ENCODE peak calls at places on chromosomes 1 and 21, in six cellular contexts. Z, D, B, J, W and R are unnamed samples.

GRCh38 chr1:201119206-201119814 is 7.1 kb upstream of the CACNA1S start:
- DNase-seq in Z (no peak), D (peak), B (no peak), J (peak), W (peak), R (no peak)

GRCh38 chr1:151710187-151710586 is 6.4 kb downstream of the CELF3 start:
- DNase-seq in Z (no peak), D (peak), B (no peak), J (peak), W (no peak), R (no peak)

GRCh38 chr1:201648911-201649775 is 110.2 kb downstream of the NAV1 start:
- DNase-seq in Z (peak), D (peak), B (no peak), J (peak), W (no peak), R (no peak)

GRCh38 chr1:2631136-2632050 is 1.4 kb downstream of the MMEL1 start:
- DNase-seq in Z (no peak), D (no peak), B (no peak), J (no peak), W (no peak), R (no peak)

GRCh38 chr21:26165331-26165730 is 5.2 kb downstream of the APP start:
- DNase-seq in Z (no peak), D (no peak), B (no peak), J (no peak), W (no peak), R (no peak)

GRCh38 chr21:24225432-24225831 is 1381.8 kb downstream of the MRPL39 start:
- DNase-seq in Z (no peak), D (no peak), B (no peak), J (no peak), W (no peak), R (no peak)

GRCh38 chr1:53734650-53735211 is 4.2 kb downstream of the GLIS1 start:
- DNase-seq in Z (no peak), D (no peak), B (no peak), J (no peak), W (no peak), R (no peak)

GRCh38 chr1:10794724-10795304 is 1.6 kb downstream of the CASZ1 start:
- DNase-seq in Z (peak), D (peak), B (no peak), J (peak), W (no peak), R (no peak)

GRCh38 chr1:3174487-3175247 is 105.7 kb downstream of the PRDM16 start:
- DNase-seq in Z (peak), D (no peak), B (no peak), J (no peak), W (no peak), R (peak)

GRCh38 chr1:8135250-8135649 is 109.1 kb upstream of the ERRFI1 start:
- DNase-seq in Z (no peak), D (no peak), B (no peak), J (no peak), W (no peak), R (no peak)

GRCh38 chr1:1796466-1796865 is 18.2 kb upstream of the NADK start:
- DNase-seq in Z (no peak), D (no peak), B (no peak), J (peak), W (no peak), R (no peak)

GRCh38 chr1:14521602-14522001 is 76.9 kb upstream of the KAZN start:
- DNase-seq in Z (no peak), D (no peak), B (no peak), J (no peak), W (no peak), R (no peak)

GRCh38 chr1:109773203-109773899 is 9.6 kb upstream of the EPS8L3 start:
- DNase-seq in Z (peak), D (peak), B (peak), J (peak), W (peak), R (peak)

GRCh38 chr1:8409107-8409506 is 91.2 kb downstream of the SLC45A1 start:
- DNase-seq in Z (no peak), D (no peak), B (no peak), J (peak), W (no peak), R (no peak)

GRCh38 chr1:110309139-110309538 is 30.0 kb upstream of the RBM15 start:
- DNase-seq in Z (no peak), D (no peak), B (no peak), J (no peak), W (no peak), R (no peak)

GRCh38 chr1:117077267-117077666 is 17.1 kb downstream of the TTF2 start:
- DNase-seq in Z (no peak), D (no peak), B (peak), J (no peak), W (no peak), R (no peak)

GRCh38 chr1:115133440-115133839 is 44.1 kb upstream of the TSPAN2 start:
- DNase-seq in Z (no peak), D (no peak), B (no peak), J (no peak), W (no peak), R (no peak)

GRCh38 chr1:44611866-44612265 is 62.4 kb downstream of the TMEM53 start:
- DNase-seq in Z (no peak), D (no peak), B (no peak), J (no peak), W (no peak), R (no peak)

GRCh38 chr1:109630081-109630880 is 10.6 kb downstream of the AMPD2 start:
- DNase-seq in Z (no peak), D (peak), B (no peak), J (peak), W (no peak), R (no peak)

DNA sequence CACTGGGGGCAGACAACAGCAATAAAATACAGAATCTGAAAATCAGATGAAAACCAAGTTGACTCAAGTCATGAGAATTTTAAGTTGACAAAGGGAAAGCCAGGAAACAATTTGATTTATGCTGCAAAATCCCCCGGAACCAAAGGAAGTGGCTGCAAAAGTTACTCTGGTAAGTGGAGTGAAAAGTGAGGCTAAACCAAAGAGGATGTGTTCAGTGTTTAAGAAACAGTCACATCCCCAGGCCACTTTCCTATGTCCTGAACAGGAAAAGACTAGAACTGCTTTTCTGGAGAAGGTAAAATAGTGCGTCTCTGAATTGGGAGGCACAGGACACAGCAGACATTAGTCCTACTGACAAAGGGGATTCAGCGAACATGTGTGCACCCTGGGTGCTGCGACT is 5.9 kb downstream of the TARBP1 start:
- DNase-seq in Z (no peak), D (no peak), B (no peak), J (no peak), W (no peak), R (no peak)
- TF ChIP-seq POLR2AphosphoS5 in Z (no peak), D (no peak), B (no peak), J (no peak), W (no peak), R (no peak)

DNA sequence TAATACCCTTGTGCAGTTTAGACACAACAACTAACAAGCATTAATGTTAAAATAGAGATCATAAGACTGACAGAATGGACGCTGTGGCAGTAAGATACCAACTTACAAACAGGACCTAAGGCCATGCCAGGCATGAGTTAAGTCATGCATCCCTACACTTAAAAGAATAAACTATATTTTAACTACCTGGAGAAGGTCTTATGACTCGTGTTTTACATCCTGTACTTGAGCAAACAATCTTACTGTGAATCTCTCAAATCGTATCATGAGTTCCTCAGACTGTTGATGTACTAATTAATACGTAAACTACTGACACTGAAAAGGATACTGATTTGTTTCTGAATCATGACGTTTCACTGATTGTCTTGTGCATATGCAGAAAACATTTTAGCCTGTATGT is 2.0 kb upstream of the RSPH1 start:
- DNase-seq in Z (no peak), D (no peak), B (no peak), J (no peak), W (no peak), R (no peak)
- TF ChIP-seq POLR2AphosphoS5 in Z (no peak), D (no peak), B (no peak), J (no peak), W (no peak), R (no peak)

GRCh38 chr21:37450385-37451044 is 83.9 kb downstream of the DYRK1A start:
- DNase-seq in Z (no peak), D (no peak), B (no peak), J (no peak), W (no peak), R (no peak)

GRCh38 chr21:37446552-37446951 is 80.0 kb downstream of the DYRK1A start:
- DNase-seq in Z (no peak), D (no peak), B (no peak), J (peak), W (no peak), R (no peak)

GRCh38 chr21:37449302-37449937 is 82.8 kb downstream of the DYRK1A start:
- DNase-seq in Z (no peak), D (no peak), B (no peak), J (no peak), W (no peak), R (no peak)

GRCh38 chr21:37445228-37445627 is 78.7 kb downstream of the DYRK1A start:
- DNase-seq in Z (no peak), D (no peak), B (no peak), J (no peak), W (no peak), R (no peak)

GRCh38 chr21:37447288-37447936 is 80.8 kb downstream of the DYRK1A start:
- DNase-seq in Z (no peak), D (no peak), B (no peak), J (no peak), W (no peak), R (no peak)
- TF ChIP-seq POLR2AphosphoS5 in Z (no peak), D (no peak), B (no peak), J (no peak), W (no peak), R (no peak)

GRCh38 chr1:21818661-21819060 is 6.6 kb downstream of the LDLRAD2 start:
- DNase-seq in Z (no peak), D (peak), B (no peak), J (peak), W (peak), R (no peak)
- TF ChIP-seq POLR2AphosphoS5 in Z (no peak), D (no peak), B (no peak), J (no peak), W (no peak), R (no peak)

GRCh38 chr1:19599810-19600209 is 44.3 kb upstream of the NBL1 start:
- DNase-seq in Z (no peak), D (no peak), B (no peak), J (no peak), W (no peak), R (no peak)
- TF ChIP-seq POLR2AphosphoS5 in Z (no peak), D (no peak), B (no peak), J (no peak), W (no peak), R (no peak)

DNA sequence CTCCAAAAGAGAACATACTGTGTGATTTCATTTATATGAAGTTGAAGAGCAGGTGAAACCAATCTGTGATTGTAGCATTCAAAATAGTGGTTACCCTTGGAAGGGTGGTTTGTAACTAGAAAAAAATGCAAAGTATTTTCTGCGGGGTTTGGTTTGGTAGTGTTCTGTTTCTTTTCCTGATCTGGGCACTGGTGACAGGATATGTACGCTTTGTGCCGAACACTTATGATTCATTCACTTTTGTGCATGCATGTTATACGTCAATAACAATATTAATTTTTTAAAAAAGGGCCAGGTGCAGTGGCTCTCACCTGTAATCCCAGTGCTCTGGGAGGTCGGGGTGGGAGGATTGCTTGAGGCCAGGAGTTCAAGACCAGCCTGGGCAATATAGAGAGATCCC is 63.8 kb downstream of the CD34 start:
- DNase-seq in Z (no peak), D (no peak), B (no peak), J (no peak), W (no peak), R (no peak)
- TF ChIP-seq POLR2AphosphoS5 in Z (no peak), D (peak), B (no peak), J (no peak), W (no peak), R (no peak)

GRCh38 chr1:111535256-111536191 is 32.1 kb upstream of the ADORA3 start:
- DNase-seq in Z (peak), D (no peak), B (no peak), J (no peak), W (no peak), R (no peak)
- TF ChIP-seq POLR2AphosphoS5 in Z (peak), D (no peak), B (no peak), J (no peak), W (no peak), R (no peak)

GRCh38 chr1:46274224-46275029 is 26.9 kb downstream of the RAD54L start:
- DNase-seq in Z (no peak), D (no peak), B (no peak), J (no peak), W (no peak), R (no peak)
- TF ChIP-seq POLR2AphosphoS5 in Z (no peak), D (no peak), B (peak), J (no peak), W (peak), R (no peak)

GRCh38 chr1:15684468-15685283 is 556 bp downstream of the PLEKHM2 start:
- DNase-seq in Z (peak), D (peak), B (no peak), J (peak), W (peak), R (peak)

GRCh38 chr1:15683411-15684039 is 595 bp upstream of the PLEKHM2 start:
- DNase-seq in Z (no peak), D (no peak), B (no peak), J (no peak), W (no peak), R (no peak)

GRCh38 chr1:15682886-15683410 is 1.2 kb upstream of the PLEKHM2 start:
- DNase-seq in Z (no peak), D (no peak), B (no peak), J (no peak), W (no peak), R (no peak)

GRCh38 chr1:15685820-15686219 is 1.7 kb downstream of the PLEKHM2 start:
- DNase-seq in Z (no peak), D (no peak), B (no peak), J (no peak), W (no peak), R (no peak)

GRCh38 chr1:15684042-15684461 is at the start of gene PLEKHM2:
- DNase-seq in Z (no peak), D (peak), B (no peak), J (peak), W (peak), R (no peak)
- TF ChIP-seq POLR2AphosphoS5 in Z (no peak), D (peak), B (peak), J (peak), W (no peak), R (no peak)